ENCODE peak calls at places on chromosomes 13 and 19, in seven cellular contexts. X is neural progenitor cell, B is AG09309, J is GM06990, R is WTC11, S is astrocyte of the spinal cord, M is RWPE2. V is an unnamed sample.
A peak's percentile ranks its signal among the peaks of the same experiment; 100 is the strongest.

GRCh38 chr13:105070452-105070851 is 1465.0 kb downstream of the EFNB2 start:
- DNase-seq in M (no peak), S (no peak), R (no peak), B (no peak), J (no peak), X (no peak), V (no peak)

GRCh38 chr13:112743451-112744305 is 53.8 kb downstream of the ATP11A start:
- DNase-seq in R (no peak), X (no peak), S (no peak), B (no peak), M (no peak), J (no peak), V (no peak)

GRCh38 chr13:99417821-99418662 is 83.2 kb upstream of the TM9SF2 start:
- DNase-seq in J (no peak), R (no peak), M (no peak), S (no peak), B (no peak), X (no peak), V (no peak)

GRCh38 chr13:23619073-23619855 is 49.1 kb downstream of the TNFRSF19 start:
- DNase-seq in X (no peak), S (no peak), M (no peak), B (no peak), J (no peak), R (no peak), V (no peak)

GRCh38 chr19:4930664-4931063 is 21.4 kb downstream of the UHRF1 start:
- DNase-seq in X (no peak), J (no peak), S (peak; percentile 91), B (no peak), M (no peak), R (no peak), V (no peak)

GRCh38 chr13:106656214-106656613 is 88.3 kb upstream of the ARGLU1 start:
- DNase-seq in J (no peak), B (no peak), X (no peak), R (no peak), S (no peak), M (no peak), V (no peak)

GRCh38 chr19:29909545-29909944 is 32.5 kb upstream of the URI1 start:
- DNase-seq in J (no peak), S (no peak), X (no peak), B (no peak), R (no peak), M (no peak), V (no peak)

GRCh38 chr13:106369858-106370257 is 165.6 kb downstream of the EFNB2 start:
- DNase-seq in M (no peak), R (no peak), S (peak; percentile 55), X (peak; percentile 9), B (no peak), J (no peak), V (no peak)

GRCh38 chr19:45899919-45900589 is 2.4 kb downstream of the MYPOP start:
- DNase-seq in S (no peak), X (no peak), J (no peak), R (no peak), B (no peak), M (no peak), V (no peak)

GRCh38 chr13:98787173-98787572 is 34.7 kb upstream of the SLC15A1 start:
- DNase-seq in X (no peak), R (no peak), B (no peak), S (no peak), M (no peak), J (no peak), V (no peak)

GRCh38 chr19:10149427-10149826 is 29.7 kb upstream of the EIF3G start:
- DNase-seq in M (no peak), X (no peak), B (no peak), J (no peak), S (no peak), R (no peak), V (no peak)

GRCh38 chr13:23909606-23910005 is 12.3 kb upstream of the C1QTNF9B start:
- DNase-seq in B (no peak), R (no peak), J (no peak), X (no peak), S (no peak), M (no peak), V (no peak)

GRCh38 chr19:10981496-10981895 is 20.7 kb downstream of the SMARCA4 start:
- DNase-seq in S (peak; percentile 40), B (no peak), J (no peak), M (no peak), X (no peak), R (no peak), V (no peak)

GRCh38 chr19:46488551-46488950 is 7.1 kb downstream of the PNMA8B start:
- DNase-seq in S (no peak), B (no peak), R (no peak), J (no peak), X (no peak), M (no peak), V (no peak)

GRCh38 chr13:43391021-43391420 is 367.6 kb downstream of the DNAJC15 start:
- DNase-seq in S (no peak), B (no peak), R (no peak), X (no peak), M (no peak), J (no peak), V (no peak)

GRCh38 chr13:98942997-98943396 is 34.9 kb downstream of the DOCK9 start:
- DNase-seq in J (no peak), M (no peak), S (no peak), X (no peak), R (no peak), B (no peak), V (no peak)

GRCh38 chr19:1825909-1826556 is 14.0 kb upstream of the ATP8B3 start:
- DNase-seq in R (peak; percentile 93), J (peak; percentile 54), S (peak; percentile 50), M (no peak), X (peak; percentile 89), B (no peak), V (no peak)

GRCh38 chr13:109586509-109587346 is 199.7 kb downstream of the IRS2 start:
- DNase-seq in X (no peak), S (no peak), B (no peak), M (no peak), J (no peak), R (no peak), V (no peak)

GRCh38 chr13:109243311-109243951 is 543.0 kb downstream of the IRS2 start:
- DNase-seq in J (no peak), M (no peak), S (peak; percentile 94), X (no peak), B (peak; percentile 72), R (no peak), V (no peak)

GRCh38 chr19:52391135-52391534 is 6.5 kb upstream of the ZNF528 start:
- DNase-seq in B (no peak), R (peak; percentile 24), X (no peak), S (no peak), M (no peak), J (no peak), V (no peak)
- TF ChIP-seq CTCF in B (no peak), R (peak; percentile 16), X (peak; percentile 8), S (no peak), M (no peak), J (no peak), V (no peak)

GRCh38 chr19:57071414-57071813 is 48.4 kb upstream of the USP29 start:
- DNase-seq in J (no peak), S (no peak), M (no peak), R (no peak), B (no peak), X (no peak), V (no peak)

GRCh38 chr19:57068326-57068725 is 51.5 kb upstream of the USP29 start:
- DNase-seq in J (no peak), R (no peak), S (no peak), B (no peak), M (no peak), X (no peak), V (no peak)

GRCh38 chr19:57067440-57067839 is 52.3 kb upstream of the USP29 start:
- DNase-seq in S (no peak), X (no peak), M (no peak), B (no peak), R (no peak), J (no peak), V (no peak)

GRCh38 chr19:57068921-57069697 is 50.7 kb upstream of the USP29 start:
- DNase-seq in M (no peak), X (no peak), J (no peak), S (no peak), R (peak; percentile 14), B (no peak), V (no peak)
- TF ChIP-seq CTCF in M (no peak), X (peak; percentile 31), J (no peak), S (no peak), R (no peak), B (no peak), V (peak; percentile 19)

GRCh38 chr19:18774107-18774506 is 17.0 kb downstream of the COMP start:
- DNase-seq in B (no peak), S (no peak), R (no peak), J (no peak), M (no peak), X (no peak), V (no peak)

GRCh38 chr19:18771328-18772242 is 19.5 kb downstream of the COMP start:
- DNase-seq in R (peak; percentile 60), M (no peak), J (no peak), B (no peak), S (no peak), X (peak; percentile 66), V (no peak)

GRCh38 chr19:18774782-18775444 is 16.2 kb downstream of the COMP start:
- DNase-seq in X (no peak), J (no peak), B (no peak), M (no peak), S (no peak), R (no peak), V (no peak)

GRCh38 chr19:18773682-18774081 is 17.4 kb downstream of the COMP start:
- DNase-seq in R (no peak), M (no peak), J (no peak), S (no peak), B (no peak), X (no peak), V (no peak)

DNA sequence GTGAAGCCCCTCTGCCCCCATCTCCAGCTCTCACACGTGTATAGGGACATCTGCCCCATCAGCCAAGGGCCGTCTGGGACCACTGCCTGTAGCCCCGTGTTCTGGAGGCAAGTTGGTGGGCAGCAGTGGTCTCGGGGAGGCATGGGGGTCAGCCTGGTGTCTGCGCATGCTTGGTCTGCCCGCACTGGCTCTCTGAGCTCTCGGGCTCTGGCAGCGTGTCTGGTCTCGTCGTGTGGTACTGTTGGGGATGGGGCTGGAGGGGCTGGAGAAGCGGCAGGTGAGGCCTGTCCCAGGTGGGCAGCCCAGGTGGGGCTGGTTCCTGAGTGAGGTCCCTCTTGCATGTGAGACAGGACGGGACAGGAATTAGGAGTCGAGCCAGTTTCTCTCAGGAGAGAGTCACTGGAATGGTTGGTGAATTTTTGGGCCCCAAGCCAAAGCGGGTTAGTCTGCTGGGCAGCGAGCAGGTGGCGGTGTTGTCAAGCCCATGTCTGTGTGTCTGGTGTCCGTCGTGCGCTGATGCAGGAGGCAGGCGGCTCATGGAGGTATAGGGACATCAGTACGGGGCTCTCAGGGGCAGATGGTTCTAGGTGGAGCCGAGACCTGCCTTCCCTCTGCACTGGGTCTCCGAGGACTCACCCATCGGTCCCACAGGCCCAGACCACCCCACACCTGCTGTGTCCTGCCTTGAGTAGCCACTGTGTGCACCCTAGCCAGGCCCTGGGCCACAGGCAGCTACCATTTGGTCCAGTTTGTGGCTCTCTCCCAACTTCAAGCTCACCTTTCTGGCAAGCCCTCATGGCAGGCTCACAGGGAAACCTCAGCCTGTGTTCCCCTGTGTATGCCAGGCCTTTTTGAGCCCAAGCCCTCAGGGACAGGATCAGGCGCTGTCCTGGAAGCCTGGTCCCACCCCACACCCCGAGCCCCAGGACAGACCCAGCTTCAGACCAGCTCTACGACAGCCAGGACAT is 18.2 kb downstream of the COMP start:
- DNase-seq in R (no peak), B (no peak), S (no peak), X (no peak), M (peak; percentile 80), J (no peak), V (no peak)
- TF ChIP-seq CTCF in R (no peak), B (no peak), S (no peak), X (no peak), M (peak; percentile 48), J (no peak), V (no peak)

GRCh38 chr19:13038306-13039210 is 43.3 kb downstream of the NFIX start:
- DNase-seq in R (no peak), X (no peak), J (no peak), S (no peak), M (no peak), B (no peak), V (no peak)
- TF ChIP-seq CTCF in R (no peak), X (peak; percentile 10), J (peak; percentile 4), S (peak; percentile 3), M (no peak), B (no peak), V (no peak)